ENCODE peak calls at places on chromosome 17, in seven cellular contexts. F is stimulated activated CD8-positive, alpha-beta memory T cell treated with anti-CD3 and anti-CD28 coated beads, Interleukin-12 subunit alpha, Interleukin-12 subunit beta, amount 100 ng/mL, for 4 hours; A is stimulated activated CD4-positive, alpha-beta T cell treated with anti-CD3 and anti-CD28 coated beads, TNF-alpha, amount 100 ng/mL, for 4 hours; V is WTC11; Q is tibial artery; J is SW480; E is GM12865. R is an unnamed sample.

GRCh38 chr17:62644487-62645173 is 17.2 kb downstream of the MRC2 start:
- DNase-seq in F (no peak), A (no peak), V (peak), Q (no peak), J (no peak), E (no peak), R (no peak)

GRCh38 chr17:2789700-2790099 is 6.5 kb upstream of the RAP1GAP2 start:
- DNase-seq in F (no peak), A (no peak), V (no peak), Q (no peak), J (no peak), E (no peak), R (no peak)

GRCh38 chr17:48868916-48869500 is 23.6 kb upstream of the ATP5MC1 start:
- DNase-seq in F (no peak), A (no peak), V (no peak), Q (no peak), J (no peak), E (no peak), R (no peak)

GRCh38 chr17:57603978-57604377 is 141.1 kb downstream of the CCDC182 start:
- DNase-seq in F (peak), A (peak), V (no peak), Q (no peak), J (no peak), E (peak), R (peak)

GRCh38 chr17:45705123-45706009 is 78.8 kb upstream of the CRHR1 start:
- DNase-seq in F (no peak), A (no peak), V (no peak), Q (no peak), J (peak), E (no peak), R (no peak)

GRCh38 chr17:79670537-79671386 is 59.9 kb upstream of the RBFOX3 start:
- DNase-seq in F (no peak), A (no peak), V (no peak), Q (no peak), J (no peak), E (no peak), R (no peak)

GRCh38 chr17:45334231-45334630 is 17.4 kb upstream of the MAP3K14 start:
- DNase-seq in F (no peak), A (no peak), V (no peak), Q (no peak), J (no peak), E (peak), R (no peak)

GRCh38 chr17:40909755-40910154 is 24.7 kb upstream of the KRT20 start:
- DNase-seq in F (no peak), A (no peak), V (no peak), Q (no peak), J (peak), E (no peak), R (no peak)

R was measured in upper lobe of left lung.